ENCODE peak calls at places on chromosomes 11 and 22, in four cellular contexts. C, X, I and B are unnamed samples.

GRCh38 chr22:47192651-47193437 is 430.4 kb downstream of the TBC1D22A start:
- DNase-seq in X (no peak), I (no peak), C (peak; percentile 8), B (no peak)

GRCh38 chr11:133928628-133929059 is 28.1 kb downstream of the IGSF9B start:
- DNase-seq in X (no peak), C (no peak), I (no peak), B (peak; percentile 14)

GRCh38 chr11:3732671-3733070 is 61.5 kb upstream of the CHRNA10 start:
- DNase-seq in X (no peak), I (no peak), C (no peak), B (no peak)

GRCh38 chr11:18468962-18469361 is 13.3 kb downstream of the LDHAL6A start:
- DNase-seq in X (no peak), I (no peak), C (no peak), B (no peak)

GRCh38 chr11:126533560-126533959 is 178.1 kb downstream of the ST3GAL4 start:
- DNase-seq in X (no peak), C (no peak), I (no peak), B (no peak)

GRCh38 chr11:14774738-14775137 is 117.3 kb downstream of the CYP2R1 start:
- DNase-seq in C (no peak), X (no peak), I (no peak), B (no peak)

GRCh38 chr11:86940122-86940777 is 14.9 kb downstream of the FZD4 start:
- DNase-seq in I (peak; percentile 78), X (no peak), C (peak; percentile 73), B (no peak)

GRCh38 chr11:116694815-116695590 is 77.8 kb downstream of the BUD13 start:
- DNase-seq in X (no peak), C (no peak), I (no peak), B (no peak)

GRCh38 chr11:86938900-86939880 is 16.0 kb downstream of the FZD4 start:
- DNase-seq in X (no peak), C (no peak), I (no peak), B (no peak)

DNA sequence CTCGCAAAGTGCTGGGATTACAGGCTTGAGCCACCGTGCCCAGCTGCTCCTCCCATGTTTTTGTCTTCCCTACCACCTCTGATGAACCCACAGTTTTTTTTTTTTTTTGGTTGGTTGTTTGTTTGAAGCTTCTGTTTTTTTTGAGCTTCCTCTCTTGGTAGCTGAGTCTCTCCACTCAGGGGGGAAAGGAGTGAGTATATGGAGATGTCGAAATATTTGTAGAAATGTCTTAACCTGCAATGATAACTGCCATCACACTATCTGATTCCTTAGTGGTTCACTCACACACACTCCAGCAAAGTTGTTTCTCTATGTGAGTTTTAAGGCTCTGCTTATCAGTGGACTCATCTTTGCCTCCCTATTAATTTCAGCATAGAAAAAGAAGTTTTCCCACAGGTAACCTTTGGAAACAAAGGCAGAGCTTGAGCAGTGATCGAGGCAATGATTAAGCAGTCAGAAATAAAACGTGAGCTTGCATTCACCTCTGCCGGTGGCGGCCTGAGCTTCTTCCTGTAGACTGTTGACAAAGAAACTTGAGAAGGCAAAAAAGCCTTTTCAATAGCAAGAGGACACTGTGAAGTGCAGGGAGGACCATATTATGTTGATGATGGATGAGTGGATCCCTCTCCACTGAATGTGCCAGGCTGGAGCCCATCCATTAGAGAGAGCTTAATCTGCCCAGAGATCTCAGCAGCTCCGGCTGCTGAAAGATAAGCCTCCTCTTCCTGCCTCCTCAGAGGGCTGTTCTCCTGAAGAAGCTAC is 29.0 kb upstream of the RASSF10 start:
- DNase-seq in X (no peak), I (no peak), C (no peak), B (no peak)
- H3K27me3 ChIP-seq in X (peaks cover 51% of the 10 kb centered on the region), I (no peaks in the 10 kb centered on the region), C (no peaks in the 10 kb centered on the region), B (no peaks in the 10 kb centered on the region)

GRCh38 chr11:74338963-74339362 is 27.5 kb upstream of the P4HA3 start:
- DNase-seq in X (no peak), I (no peak), C (peak; percentile 10), B (no peak)
- H3K27ac ChIP-seq in X (no peak overlapping the region), I (no peak overlapping the region), C (no peak overlapping the region), B (no peak overlapping the region)

GRCh38 chr11:121563003-121563402 is 110.2 kb upstream of the SORL1-AS1 start:
- DNase-seq in C (no peak), I (no peak), X (no peak), B (no peak)
- H3K4me3 ChIP-seq in C (no peak overlapping the region), I (no peak overlapping the region), X (no peak overlapping the region), B (no peak overlapping the region)

GRCh38 chr11:64546176-64546575 is 44.8 kb upstream of the SLC22A12 start:
- DNase-seq in C (no peak), X (no peak), I (no peak), B (no peak)

GRCh38 chr11:64543818-64544217 is 47.2 kb upstream of the SLC22A12 start:
- DNase-seq in C (no peak), I (no peak), X (no peak), B (no peak)

GRCh38 chr11:64545605-64546004 is 45.4 kb upstream of the SLC22A12 start:
- DNase-seq in I (no peak), X (peak; percentile 21), C (no peak), B (no peak)

GRCh38 chr11:64544616-64545296 is 46.3 kb upstream of the SLC22A12 start:
- DNase-seq in I (no peak), X (no peak), C (no peak), B (no peak)

GRCh38 chr11:64546600-64546999 is 44.4 kb upstream of the SLC22A12 start:
- DNase-seq in I (no peak), C (no peak), X (no peak), B (no peak)
- H3K27me3 ChIP-seq in I (no peaks in the 10 kb centered on the region), C (no peaks in the 10 kb centered on the region), X (peaks cover 14% of the 10 kb centered on the region), B (peaks cover 4% of the 10 kb centered on the region)

DNA sequence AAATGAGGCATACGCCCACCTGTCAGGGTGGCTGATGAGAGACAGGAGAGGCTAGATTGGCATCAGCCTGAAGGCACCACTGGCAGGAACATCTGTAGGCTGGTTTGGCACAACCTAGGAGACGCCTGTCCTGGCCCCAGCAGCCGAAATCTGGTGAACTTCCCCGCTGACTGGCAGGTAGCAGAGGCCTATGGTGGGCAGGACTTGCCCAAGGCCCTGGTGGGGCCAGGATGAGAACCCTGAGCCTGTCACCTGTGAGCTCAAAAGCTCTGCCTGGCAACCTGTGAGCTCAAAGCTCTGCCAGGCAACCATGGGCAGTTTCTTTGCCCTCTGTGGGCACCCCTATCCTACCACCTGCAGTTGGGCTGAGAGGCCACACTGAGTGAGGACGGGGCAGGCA is 2.5 kb downstream of the DERL3 start:
- DNase-seq in I (no peak), X (no peak), C (no peak), B (no peak)
- H3K27ac ChIP-seq in I (no peak overlapping the region), X (no peak overlapping the region), C (peak overlapping the region; percentile 62), B (no peak overlapping the region)

GRCh38 chr22:42342426-42343135 is 72.1 kb upstream of the TCF20 start:
- DNase-seq in C (no peak), X (no peak), I (no peak), B (no peak)
- H3K4me3 ChIP-seq in C (no peak overlapping the region), X (peak overlapping the region; percentile 58), I (peak overlapping the region; percentile 42), B (no peak overlapping the region)

DNA sequence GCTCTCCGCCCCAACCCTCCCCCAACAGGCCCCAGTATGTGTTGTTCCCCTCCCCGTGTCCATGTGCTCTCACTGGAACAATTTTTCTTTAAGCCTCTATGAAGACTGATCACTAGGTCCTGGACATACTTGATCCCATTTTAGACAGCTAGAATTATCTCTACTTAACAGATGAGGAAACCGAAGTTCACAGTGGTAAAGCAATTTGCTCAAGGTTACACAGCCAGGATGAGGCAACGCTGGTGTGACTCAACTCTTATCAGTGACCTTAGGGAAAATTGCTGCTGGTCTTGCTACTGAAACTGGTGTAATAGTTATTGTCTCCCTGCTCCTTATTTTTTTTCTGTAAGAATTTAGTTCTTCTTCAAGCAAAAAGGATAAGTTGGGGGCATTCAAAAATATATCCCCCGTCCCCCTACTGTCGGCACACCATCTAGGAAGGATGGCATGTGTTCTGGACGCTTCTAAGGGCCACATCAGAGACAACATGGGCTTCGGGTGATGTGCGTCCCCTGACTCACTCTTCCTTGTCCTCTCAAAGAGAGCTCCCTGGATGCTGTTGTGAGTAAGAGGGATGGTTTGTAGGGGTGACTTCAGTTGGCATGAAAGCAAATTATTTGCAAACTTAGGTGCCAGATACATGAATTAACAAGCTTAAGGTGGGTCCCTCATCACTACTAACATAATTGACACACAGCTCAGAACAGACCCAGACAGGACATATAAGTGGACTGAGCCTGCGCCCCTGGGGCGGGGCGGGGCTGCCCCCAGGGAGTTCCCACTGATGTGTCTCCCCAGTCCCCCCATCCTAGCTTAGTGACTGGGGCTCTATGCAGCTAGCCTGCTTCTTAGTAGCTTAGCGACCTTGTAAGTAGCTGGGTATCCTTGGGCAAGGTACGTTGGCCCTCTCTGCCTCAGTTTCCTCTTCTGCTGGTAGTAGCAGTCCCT is 23.6 kb upstream of the ALX4 start:
- DNase-seq in C (no peak), I (no peak), X (no peak), B (no peak)
- H3K27me3 ChIP-seq in C (peaks cover 9% of the 10 kb centered on the region), I (peaks cover 34% of the 10 kb centered on the region), X (peaks cover 81% of the 10 kb centered on the region), B (no peaks in the 10 kb centered on the region)

GRCh38 chr11:118313242-118313641 is 8.7 kb downstream of the CD3E start:
- DNase-seq in I (no peak), C (no peak), X (no peak), B (no peak)
- H3K27ac ChIP-seq in I (no peak overlapping the region), C (no peak overlapping the region), X (no peak overlapping the region), B (no peak overlapping the region)

DNA sequence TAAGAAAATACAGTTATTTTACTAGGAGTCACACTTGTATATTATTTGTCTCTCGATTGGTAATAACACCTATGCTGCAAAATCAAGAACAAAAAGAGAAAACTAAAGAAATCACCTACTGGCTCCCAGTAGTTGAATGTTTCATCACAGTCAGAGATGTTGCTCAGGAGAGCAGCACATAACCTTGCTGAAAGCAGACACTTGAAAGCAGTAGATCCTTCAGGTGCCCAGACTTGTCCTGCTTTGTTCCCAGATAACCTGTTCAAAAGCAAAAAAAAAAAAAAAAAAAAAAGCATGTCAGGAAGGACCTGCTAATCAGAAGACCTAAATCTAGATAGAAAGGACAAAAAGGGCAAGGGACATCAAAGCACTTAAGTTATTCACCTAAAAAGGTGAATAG is 1.3 kb downstream of the ALG9 start:
- DNase-seq in X (no peak), C (no peak), I (no peak), B (no peak)
- H3K4me3 ChIP-seq in X (no peak overlapping the region), C (no peak overlapping the region), I (peak overlapping the region; percentile 100), B (no peak overlapping the region)